ENCODE peak calls at places on chromosomes 1 and 21, in nine cellular contexts. P, K, G, U, Q, I, Z, W and R are unnamed samples.

GRCh38 chr1:18890704-18891103 is 11.7 kb downstream of the ALDH4A1 start:
- DNase-seq in P (no peak), K (no peak), G (no peak), U (no peak), Q (no peak), I (no peak), Z (peak), W (no peak), R (no peak)

GRCh38 chr1:119132179-119132578 is 8.3 kb downstream of the WARS2 start:
- DNase-seq in P (no peak), K (no peak), G (peak), U (no peak), Q (no peak), I (peak), Z (no peak), W (peak), R (no peak)

GRCh38 chr21:16377120-16377658 is 647.4 kb downstream of the USP25 start:
- DNase-seq in P (no peak), K (no peak), G (no peak), U (no peak), Q (no peak), I (no peak), Z (peak), W (no peak), R (no peak)

GRCh38 chr1:218315638-218316037 is 29.5 kb upstream of the TGFB2 start:
- DNase-seq in P (no peak), K (no peak), G (no peak), U (no peak), Q (no peak), I (no peak), Z (no peak), W (no peak), R (no peak)

GRCh38 chr1:39047374-39048229 is 21.5 kb downstream of the NDUFS5 start:
- DNase-seq in P (no peak), K (peak), G (peak), U (peak), Q (no peak), I (peak), Z (peak), W (no peak), R (no peak)

GRCh38 chr1:223771469-223771813 is 59.1 kb downstream of the CAPN2 start:
- DNase-seq in P (no peak), K (no peak), G (no peak), U (no peak), Q (no peak), I (no peak), Z (no peak), W (no peak), R (no peak)

GRCh38 chr21:42315296-42315891 is at the start of gene TFF3:
- DNase-seq in P (no peak), K (no peak), G (no peak), U (peak), Q (peak), I (no peak), Z (peak), W (peak), R (no peak)

GRCh38 chr21:17495680-17496079 is 17.2 kb upstream of the CXADR start:
- DNase-seq in P (no peak), K (no peak), G (peak), U (no peak), Q (peak), I (no peak), Z (peak), W (no peak), R (no peak)

GRCh38 chr1:53332833-53333232 is 5.0 kb upstream of the LRP8 start:
- DNase-seq in P (no peak), K (no peak), G (no peak), U (peak), Q (no peak), I (no peak), Z (no peak), W (no peak), R (no peak)

GRCh38 chr1:30600706-30601105 is 122.7 kb downstream of the MATN1 start:
- DNase-seq in P (no peak), K (no peak), G (no peak), U (no peak), Q (peak), I (no peak), Z (no peak), W (no peak), R (no peak)

GRCh38 chr1:90122679-90123340 is 127.9 kb downstream of the ZNF326 start:
- DNase-seq in P (no peak), K (no peak), G (no peak), U (no peak), Q (no peak), I (no peak), Z (no peak), W (no peak), R (no peak)

GRCh38 chr1:91148641-91149069 is 126.8 kb upstream of the ZNF644 start:
- DNase-seq in P (no peak), K (no peak), G (no peak), U (no peak), Q (no peak), I (no peak), Z (no peak), W (no peak), R (no peak)

GRCh38 chr1:212162635-212163034 is 122.6 kb upstream of the PPP2R5A start:
- DNase-seq in P (peak), K (no peak), G (peak), U (no peak), Q (no peak), I (peak), Z (peak), W (peak), R (no peak)

GRCh38 chr1:212655668-212656440 is 43.8 kb downstream of the BATF3 start:
- DNase-seq in P (no peak), K (peak), G (peak), U (no peak), Q (no peak), I (peak), Z (no peak), W (no peak), R (no peak)

GRCh38 chr1:115246526-115246925 is 91.5 kb downstream of the NGF start:
- DNase-seq in P (no peak), K (no peak), G (peak), U (no peak), Q (no peak), I (no peak), Z (peak), W (no peak), R (no peak)

GRCh38 chr1:160567858-160568682 is 11.2 kb downstream of the CD84 start:
- DNase-seq in P (peak), K (no peak), G (no peak), U (no peak), Q (no peak), I (no peak), Z (no peak), W (no peak), R (peak)

GRCh38 chr1:211348547-211348946 is 21.9 kb downstream of the TRAF5 start:
- DNase-seq in P (no peak), K (no peak), G (no peak), U (no peak), Q (no peak), I (no peak), Z (no peak), W (no peak), R (no peak)

GRCh38 chr1:192445849-192446489 is 129.2 kb downstream of the RGS21 start:
- DNase-seq in P (peak), K (peak), G (peak), U (no peak), Q (peak), I (peak), Z (peak), W (peak), R (peak)

GRCh38 chr1:71170925-71171324 is 90.1 kb upstream of the ZRANB2 start:
- DNase-seq in P (no peak), K (no peak), G (peak), U (no peak), Q (peak), I (no peak), Z (no peak), W (no peak), R (no peak)

GRCh38 chr1:44811714-44812151 is 3.4 kb downstream of the BTBD19 start:
- DNase-seq in P (no peak), K (no peak), G (peak), U (peak), Q (no peak), I (no peak), Z (peak), W (no peak), R (peak)

GRCh38 chr1:184483101-184483813 is 96.4 kb downstream of the C1orf21 start:
- DNase-seq in P (no peak), K (no peak), G (peak), U (no peak), Q (no peak), I (no peak), Z (peak), W (no peak), R (peak)

GRCh38 chr1:86416343-86416742 is 7.6 kb upstream of the CLCA2 start:
- DNase-seq in P (no peak), K (peak), G (no peak), U (no peak), Q (no peak), I (peak), Z (no peak), W (no peak), R (peak)

GRCh38 chr21:29305068-29305467 is 6.3 kb downstream of the BACH1 start:
- DNase-seq in P (no peak), K (no peak), G (peak), U (no peak), Q (no peak), I (no peak), Z (no peak), W (no peak), R (no peak)

GRCh38 chr1:243496173-243496553 is 240.3 kb downstream of the SDCCAG8 start:
- DNase-seq in P (no peak), K (no peak), G (no peak), U (no peak), Q (peak), I (no peak), Z (no peak), W (no peak), R (no peak)

GRCh38 chr21:46428987-46429710 is 29.5 kb upstream of the DIP2A start:
- DNase-seq in P (no peak), K (no peak), G (no peak), U (no peak), Q (no peak), I (no peak), Z (no peak), W (no peak), R (no peak)

GRCh38 chr21:46428286-46428685 is 30.4 kb upstream of the DIP2A start:
- DNase-seq in P (no peak), K (no peak), G (no peak), U (no peak), Q (no peak), I (no peak), Z (no peak), W (no peak), R (no peak)

GRCh38 chr21:46426313-46427046 is 32.2 kb upstream of the DIP2A start:
- DNase-seq in P (no peak), K (no peak), G (no peak), U (no peak), Q (no peak), I (no peak), Z (no peak), W (no peak), R (no peak)

GRCh38 chr21:46425566-46425965 is 33.1 kb upstream of the DIP2A start:
- DNase-seq in P (peak), K (no peak), G (no peak), U (no peak), Q (no peak), I (no peak), Z (no peak), W (no peak), R (no peak)

GRCh38 chr21:46427516-46427915 is 31.2 kb upstream of the DIP2A start:
- DNase-seq in P (no peak), K (no peak), G (no peak), U (no peak), Q (no peak), I (no peak), Z (no peak), W (no peak), R (no peak)
- TF ChIP-seq CTCF in P (no peak), K (no peak), G (no peak), U (no peak), Q (no peak), I (no peak), Z (no peak), W (no peak), R (no peak)

DNA sequence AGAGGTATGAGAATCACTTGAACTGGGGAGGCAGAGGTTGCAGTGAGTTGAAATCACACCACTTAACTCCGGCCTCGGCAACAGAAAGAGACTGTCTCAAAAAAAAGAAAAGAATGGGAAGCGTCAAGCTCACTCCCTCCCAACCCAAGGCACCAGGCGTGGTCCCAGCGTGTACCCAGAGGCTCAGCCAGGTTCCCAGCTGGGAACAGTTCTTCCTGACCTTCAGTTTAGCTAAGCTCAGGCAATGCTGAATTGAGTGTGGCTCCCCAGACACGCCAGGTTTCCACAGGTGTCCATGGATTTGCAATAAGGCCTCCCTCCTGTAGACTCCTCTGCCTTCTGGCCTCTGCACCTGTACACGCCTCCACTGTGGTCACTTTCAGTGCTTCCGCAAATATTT is 140.7 kb upstream of the TMEM51 start:
- DNase-seq in P (no peak), K (no peak), G (no peak), U (no peak), Q (no peak), I (no peak), Z (no peak), W (no peak), R (no peak)
- TF ChIP-seq CTCF in P (no peak), K (no peak), G (no peak), U (no peak), Q (no peak), I (no peak), Z (no peak), W (no peak), R (no peak)

DNA sequence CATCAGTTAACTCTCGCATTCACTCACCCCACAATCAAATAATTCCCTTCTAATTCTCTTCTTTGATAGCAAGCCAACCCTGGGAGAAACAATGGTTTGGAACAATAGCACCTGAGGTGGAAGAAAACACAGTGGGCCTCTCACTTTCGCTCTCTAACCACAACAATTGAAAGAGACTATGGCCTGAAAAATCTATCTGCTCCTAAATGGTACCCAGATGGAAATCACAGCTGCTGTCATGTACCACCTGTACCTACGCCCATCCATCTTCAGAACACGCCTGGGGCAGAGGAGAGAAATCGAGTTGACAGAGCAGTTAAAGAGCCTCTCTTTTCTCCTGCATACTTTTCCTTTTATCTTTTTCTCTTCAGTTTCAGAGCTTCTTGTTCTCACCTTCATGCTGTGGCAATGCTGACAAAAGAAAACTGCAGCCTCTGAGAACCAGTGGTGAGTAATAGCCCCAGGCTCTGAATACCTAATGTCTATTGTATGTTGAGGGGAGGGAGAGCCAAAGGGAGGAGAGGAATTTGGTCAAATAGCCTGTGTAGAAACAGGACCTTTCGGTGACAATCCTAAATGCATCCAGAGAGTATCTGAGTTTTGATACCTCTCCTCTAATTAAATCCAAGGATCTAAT is 57.8 kb downstream of the ZC3H11B start:
- DNase-seq in P (no peak), K (peak), G (peak), U (no peak), Q (peak), I (peak), Z (peak), W (no peak), R (no peak)
- TF ChIP-seq CTCF in P (no peak), K (no peak), G (no peak), U (no peak), Q (no peak), I (no peak), Z (no peak), W (no peak), R (no peak)

DNA sequence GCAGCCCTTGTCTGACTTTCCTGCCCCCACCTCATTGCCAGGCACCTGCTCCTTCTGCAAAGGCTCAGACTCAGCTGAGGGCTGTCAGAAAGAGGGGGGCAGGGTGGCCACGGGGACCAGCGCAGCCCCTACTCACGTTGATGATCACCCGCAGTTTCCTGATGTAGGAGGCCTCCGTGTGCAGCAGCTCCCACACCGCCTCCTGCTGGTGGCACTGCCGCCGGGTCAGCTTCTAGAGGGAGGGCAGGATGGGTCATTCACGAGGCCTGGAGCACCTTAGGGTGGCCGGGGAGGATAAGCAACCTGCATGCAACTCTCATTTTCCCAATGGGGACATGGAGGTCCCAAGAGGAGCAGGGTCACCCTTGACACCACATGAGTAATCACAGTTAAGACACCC is 6.4 kb upstream of the TNFRSF25 start:
- DNase-seq in P (no peak), K (no peak), G (no peak), U (no peak), Q (no peak), I (no peak), Z (no peak), W (no peak), R (no peak)
- TF ChIP-seq CTCF in P (no peak), K (peak), G (peak), U (no peak), Q (peak), I (peak), Z (peak), W (no peak), R (no peak)

GRCh38 chr1:145849356-145850165 is 4.1 kb downstream of the NUDT17 start:
- DNase-seq in P (no peak), K (no peak), G (peak), U (no peak), Q (peak), I (no peak), Z (peak), W (no peak), R (no peak)
- TF ChIP-seq CTCF in P (peak), K (no peak), G (peak), U (no peak), Q (peak), I (peak), Z (peak), W (no peak), R (no peak)

GRCh38 chr1:58200437-58200836 is 346.1 kb downstream of the OMA1 start:
- DNase-seq in P (no peak), K (no peak), G (no peak), U (no peak), Q (no peak), I (no peak), Z (no peak), W (no peak), R (no peak)

GRCh38 chr1:58206749-58207148 is 339.8 kb downstream of the OMA1 start:
- DNase-seq in P (no peak), K (no peak), G (no peak), U (no peak), Q (no peak), I (peak), Z (no peak), W (no peak), R (no peak)

GRCh38 chr1:58201492-58202106 is 344.9 kb downstream of the OMA1 start:
- DNase-seq in P (no peak), K (no peak), G (no peak), U (no peak), Q (no peak), I (no peak), Z (no peak), W (no peak), R (no peak)

GRCh38 chr1:58209578-58209977 is 336.9 kb downstream of the OMA1 start:
- DNase-seq in P (no peak), K (no peak), G (no peak), U (no peak), Q (no peak), I (no peak), Z (no peak), W (no peak), R (no peak)

DNA sequence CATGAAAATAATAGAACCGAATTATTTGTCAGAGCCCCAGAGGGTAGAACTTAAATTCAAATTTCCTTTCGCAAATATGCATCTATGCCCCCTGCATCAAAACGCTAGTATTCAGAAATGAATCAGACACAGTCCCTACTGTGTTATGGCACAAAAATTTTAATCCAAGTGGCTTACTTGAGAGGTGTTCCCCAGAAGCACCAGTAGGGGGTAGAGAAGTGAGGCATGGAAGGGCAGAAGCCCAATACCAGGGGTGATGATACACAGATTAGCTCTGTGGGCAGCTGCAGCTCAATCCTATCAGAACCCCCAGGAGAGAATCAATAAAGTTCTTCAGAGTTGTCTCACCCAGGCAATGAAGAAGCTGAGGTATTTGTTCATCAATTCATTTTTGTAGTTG is 342.2 kb downstream of the OMA1 start:
- DNase-seq in P (no peak), K (no peak), G (no peak), U (no peak), Q (peak), I (no peak), Z (no peak), W (no peak), R (no peak)
- TF ChIP-seq CTCF in P (no peak), K (no peak), G (peak), U (no peak), Q (peak), I (peak), Z (no peak), W (no peak), R (no peak)

DNA sequence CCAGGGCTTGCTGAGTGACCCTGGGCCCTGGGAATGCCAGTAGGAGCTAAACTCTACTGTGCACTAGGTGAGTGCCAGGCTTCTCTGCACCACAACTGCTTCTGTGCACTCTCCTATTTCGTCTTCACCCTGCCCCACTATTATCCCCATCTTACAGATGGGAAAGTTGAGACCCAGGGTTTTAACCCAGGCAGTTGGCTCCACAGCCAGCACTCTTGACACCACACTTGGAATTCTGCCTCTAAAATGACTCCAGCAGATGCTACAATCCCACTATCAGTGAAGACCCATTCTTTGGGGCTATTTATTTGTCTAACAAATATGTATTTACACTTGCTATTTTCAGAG is 56.1 kb downstream of the FOXO6 start:
- DNase-seq in P (no peak), K (no peak), G (no peak), U (no peak), Q (no peak), I (no peak), Z (no peak), W (no peak), R (no peak)
- TF ChIP-seq CTCF in P (no peak), K (peak), G (no peak), U (no peak), Q (no peak), I (no peak), Z (no peak), W (no peak), R (no peak)

GRCh38 chr1:22645936-22646335 is 2.5 kb downstream of the C1QC start:
- DNase-seq in P (no peak), K (no peak), G (no peak), U (no peak), Q (no peak), I (no peak), Z (no peak), W (no peak), R (no peak)

GRCh38 chr1:22646359-22646758 is 2.9 kb downstream of the C1QC start:
- DNase-seq in P (no peak), K (no peak), G (no peak), U (no peak), Q (no peak), I (no peak), Z (no peak), W (no peak), R (no peak)

GRCh38 chr1:22641906-22642636 is 1.4 kb upstream of the C1QC start:
- DNase-seq in P (peak), K (peak), G (peak), U (peak), Q (peak), I (no peak), Z (peak), W (peak), R (peak)

GRCh38 chr1:22643381-22643780 is at the start of gene C1QC:
- DNase-seq in P (no peak), K (no peak), G (no peak), U (no peak), Q (no peak), I (no peak), Z (no peak), W (peak), R (peak)

GRCh38 chr1:22643928-22644327 is 495 bp downstream of the C1QC start:
- DNase-seq in P (no peak), K (no peak), G (no peak), U (no peak), Q (no peak), I (no peak), Z (no peak), W (no peak), R (no peak)
- TF ChIP-seq CTCF in P (no peak), K (no peak), G (no peak), U (no peak), Q (no peak), I (no peak), Z (no peak), W (no peak), R (no peak)